ENCODE peak calls at places on chromosomes 6 and 20, in eight cellular contexts. R, A, C, Q, B, S, U and L are unnamed samples.

GRCh38 chr6:32183483-32184083 is 470 bp downstream of the AGER start:
- DNase-seq in R (no peak), A (no peak), C (no peak), Q (no peak), B (no peak), S (no peak), U (no peak), L (no peak)

GRCh38 chr6:27238010-27238983 is 9.2 kb upstream of the PRSS16 start:
- DNase-seq in R (no peak), A (peak; percentile 10), C (no peak), Q (no peak), B (no peak), S (no peak), U (no peak), L (peak; percentile 55)

GRCh38 chr6:98775205-98775604 is 59.2 kb upstream of the POU3F2 start:
- DNase-seq in R (no peak), A (no peak), C (no peak), Q (no peak), B (no peak), S (no peak), U (no peak), L (no peak)

GRCh38 chr20:46940616-46941015 is 46.0 kb downstream of the EYA2 start:
- DNase-seq in R (no peak), A (no peak), C (no peak), Q (no peak), B (no peak), S (no peak), U (no peak), L (no peak)

GRCh38 chr6:18363746-18364145 is 23.4 kb upstream of the RNF144B start:
- DNase-seq in R (no peak), A (peak; percentile 69), C (no peak), Q (no peak), B (no peak), S (no peak), U (no peak), L (no peak)

GRCh38 chr6:12751694-12752304 is 35.2 kb downstream of the PHACTR1 start:
- DNase-seq in R (no peak), A (peak; percentile 40), C (peak; percentile 23), Q (peak; percentile 81), B (no peak), S (peak; percentile 6), U (peak; percentile 59), L (peak; percentile 87)

GRCh38 chr6:70343313-70343712 is 40.4 kb upstream of the COL9A1 start:
- DNase-seq in R (no peak), A (no peak), C (no peak), Q (no peak), B (no peak), S (no peak), U (no peak), L (no peak)

GRCh38 chr20:49937023-49937929 is 1.1 kb downstream of the RNF114 start:
- DNase-seq in R (peak; percentile 10), A (peak; percentile 19), C (peak; percentile 32), Q (no peak), B (peak; percentile 79), S (no peak), U (peak; percentile 20), L (no peak)

GRCh38 chr6:70241991-70242420 is 60.9 kb downstream of the COL9A1 start:
- DNase-seq in R (no peak), A (no peak), C (no peak), Q (no peak), B (no peak), S (no peak), U (peak; percentile 12), L (no peak)

GRCh38 chr6:158566207-158566818 is 6.4 kb downstream of the TMEM181 start:
- DNase-seq in R (no peak), A (no peak), C (no peak), Q (no peak), B (no peak), S (no peak), U (no peak), L (no peak)